ENCODE peak calls at places on chromosomes 5 and 9, in four cellular contexts. L is SW 1271, X is neural crest cell, N is AG10803. R is an unnamed sample.

GRCh38 chr9:78781681-78782080 is 484.8 kb downstream of the PSAT1 start:
- DNase-seq in L (no peak), X (no peak), N (no peak), R (no peak)

GRCh38 chr9:134484479-134484878 is 157.1 kb upstream of the COL5A1 start:
- DNase-seq in L (no peak), X (no peak), N (no peak), R (no peak)

GRCh38 chr9:109274768-109275596 is 45.9 kb downstream of the EPB41L4B start:
- DNase-seq in L (no peak), X (no peak), N (no peak), R (no peak)

GRCh38 chr5:174533771-174534221 is 190.6 kb upstream of the MSX2 start:
- DNase-seq in L (peak; percentile 25), X (no peak), N (peak; percentile 37), R (no peak)

GRCh38 chr9:121169094-121169601 is 32.5 kb downstream of the RAB14 start:
- DNase-seq in L (no peak), X (no peak), N (peak; percentile 24), R (no peak)

GRCh38 chr9:136854842-136855460 is 2.8 kb downstream of the MAMDC4 start:
- DNase-seq in L (no peak), X (no peak), N (no peak), R (no peak)

GRCh38 chr5:112614986-112615385 is 122.7 kb upstream of the APC start:
- DNase-seq in L (no peak), X (no peak), N (no peak), R (no peak)

GRCh38 chr9:14412778-14413177 is 98.8 kb upstream of the NFIB start:
- DNase-seq in L (no peak), X (no peak), N (no peak), R (no peak)

GRCh38 chr5:94908889-94909480 is 290.5 kb downstream of the SLF1 start:
- DNase-seq in L (no peak), X (no peak), N (peak; percentile 41), R (no peak)

GRCh38 chr5:139064613-139065012 is 133.6 kb downstream of the SIL1 start:
- DNase-seq in L (no peak), X (no peak), N (no peak), R (peak; percentile 46)

GRCh38 chr9:92965759-92966517 is 18.6 kb downstream of the FGD3 start:
- DNase-seq in L (no peak), X (no peak), N (no peak), R (peak; percentile 23)

GRCh38 chr9:120909904-120910303 is 16.7 kb downstream of the TRAF1 start:
- DNase-seq in L (no peak), X (no peak), N (no peak), R (no peak)

GRCh38 chr5:83844320-83845068 is 123.8 kb upstream of the HAPLN1 start:
- DNase-seq in L (no peak), X (no peak), N (peak; percentile 96), R (no peak)

GRCh38 chr5:54616031-54616430 is 98.5 kb downstream of the SNX18 start:
- DNase-seq in L (no peak), X (no peak), N (peak; percentile 95), R (peak; percentile 43)

GRCh38 chr9:98941946-98942523 is 1.7 kb upstream of the COL15A1 start:
- DNase-seq in L (no peak), X (no peak), N (no peak), R (no peak)

GRCh38 chr5:17056056-17056690 is 120.1 kb upstream of the MYO10 start:
- DNase-seq in L (no peak), X (no peak), N (no peak), R (no peak)

GRCh38 chr5:132655821-132656773 is 1.9 kb upstream of the IL13 start:
- DNase-seq in L (no peak), X (no peak), N (peak; percentile 10), R (peak; percentile 27)

GRCh38 chr5:56829137-56829536 is 13.8 kb downstream of the MAP3K1 start:
- DNase-seq in L (no peak), X (no peak), N (no peak), R (no peak)

GRCh38 chr9:108274971-108275370 is 580.8 kb downstream of the ACTL7B start:
- DNase-seq in L (no peak), X (no peak), N (no peak), R (no peak)

GRCh38 chr5:178994580-178995340 is at the start of gene GRM6:
- DNase-seq in L (no peak), X (no peak), N (no peak), R (no peak)

GRCh38 chr5:149581931-149582768 is 852 bp downstream of the ARHGEF37 start:
- DNase-seq in L (no peak), X (no peak), N (no peak), R (peak; percentile 59)

GRCh38 chr5:106637275-106637674 is 1033.5 kb downstream of the EFNA5 start:
- DNase-seq in L (no peak), X (no peak), N (no peak), R (no peak)

GRCh38 chr9:33416996-33417395 is 14.6 kb upstream of the AQP7 start:
- DNase-seq in L (no peak), X (no peak), N (no peak), R (no peak)

GRCh38 chr9:2599896-2600295 is 21.7 kb upstream of the VLDLR start:
- DNase-seq in L (no peak), X (no peak), N (peak; percentile 9), R (no peak)

GRCh38 chr9:113807173-113808061 is 68.7 kb upstream of the ZNF618 start:
- DNase-seq in L (no peak), X (peak; percentile 54), N (peak; percentile 55), R (peak; percentile 60)

GRCh38 chr5:57939335-57939734 is 456.7 kb upstream of the ACTBL2 start:
- DNase-seq in L (no peak), X (no peak), N (no peak), R (no peak)

GRCh38 chr9:89593776-89594427 is 10.9 kb upstream of the GADD45G start:
- DNase-seq in L (no peak), X (peak; percentile 46), N (no peak), R (peak; percentile 72)

GRCh38 chr9:112747094-112747493 is 3.5 kb upstream of the SNX30 start:
- DNase-seq in L (no peak), X (peak; percentile 20), N (no peak), R (no peak)

GRCh38 chr9:91746904-91747303 is 203.1 kb downstream of the ROR2 start:
- DNase-seq in L (no peak), X (no peak), N (peak; percentile 18), R (no peak)

GRCh38 chr9:98795295-98795955 is 930 bp downstream of the ANKS6 start:
- DNase-seq in L (no peak), X (no peak), N (no peak), R (no peak)

GRCh38 chr9:128894764-128895163 is 12.8 kb downstream of the LRRC8A start:
- DNase-seq in L (no peak), X (no peak), N (no peak), R (no peak)

GRCh38 chr5:133817456-133817855 is 151.0 kb downstream of the C5orf15 start:
- DNase-seq in L (no peak), X (no peak), N (no peak), R (no peak)

GRCh38 chr9:1058826-1059225 is 8.7 kb downstream of the DMRT2 start:
- DNase-seq in L (no peak), X (no peak), N (no peak), R (no peak)

GRCh38 chr5:37554403-37554739 is 175.3 kb downstream of the WDR70 start:
- DNase-seq in L (no peak), X (no peak), N (no peak), R (no peak)

GRCh38 chr9:37466037-37466709 is 923 bp upstream of the ZBTB5 start:
- DNase-seq in L (no peak), X (peak; percentile 67), N (peak; percentile 77), R (peak; percentile 74)

GRCh38 chr5:172624083-172624995 is 16.7 kb upstream of the NEURL1B start:
- DNase-seq in L (no peak), X (no peak), N (no peak), R (no peak)

R was measured in stomach.